ENCODE peak calls at places on chromosomes 7 and 10, in eight cellular contexts. A is psoas muscle; Q is activated naive CD8-positive, alpha-beta T cell treated with anti-CD3 and anti-CD28 coated beads, Interleukin-2, amount 50 U/mL, for 24 hours; I is NCI-H345; Y is activated T-helper 1 cell treated with Interleukin-2 at 50 U/mL for 16 hours; U is mucosa of gallbladder; L is T-helper 9 cell; Z is stimulated activated naive CD8-positive, alpha-beta T cell treated with anti-CD3 and anti-CD28 coated beads, Interleukin-15, Interleukin-2, amounts not matched to agents 100 U/mL and 50 U/mL, for 24 hours. S is an unnamed sample.

GRCh38 chr7:50068026-50068425 is 25.0 kb downstream of the ZPBP start:
- DNase-seq in A (no peak), Q (no peak), I (peak; percentile 78), Y (no peak), U (no peak), L (no peak), Z (no peak), S (no peak)

GRCh38 chr7:73829505-73829904 is 1.3 kb upstream of the CLDN4 start:
- DNase-seq in A (no peak), Q (no peak), I (no peak), Y (no peak), U (no peak), L (no peak), Z (no peak), S (no peak)

GRCh38 chr10:70656489-70656888 is 15.8 kb upstream of the ADAMTS14 start:
- DNase-seq in A (no peak), Q (peak; percentile 67), I (no peak), Y (no peak), U (peak; percentile 26), L (no peak), Z (peak; percentile 72), S (no peak)

GRCh38 chr10:43308986-43309385 is 42.1 kb upstream of the RASGEF1A start:
- DNase-seq in A (no peak), Q (no peak), I (no peak), Y (no peak), U (peak; percentile 78), L (no peak), Z (no peak), S (no peak)

GRCh38 chr10:120514959-120515358 is 57.9 kb downstream of the PLPP4 start:
- DNase-seq in A (no peak), Q (no peak), I (no peak), Y (no peak), U (no peak), L (no peak), Z (no peak), S (no peak)

GRCh38 chr7:44541-44896 is 147.9 kb upstream of the FAM20C start:
- DNase-seq in A (peak; percentile 11), Q (no peak), I (no peak), Y (no peak), U (no peak), L (no peak), Z (no peak), S (no peak)

GRCh38 chr10:121994429-121994881 is 5.5 kb downstream of the TACC2 start:
- DNase-seq in A (peak; percentile 87), Q (no peak), I (peak; percentile 23), Y (no peak), U (peak; percentile 46), L (no peak), Z (no peak), S (no peak)

GRCh38 chr10:60964257-60965235 is 20.6 kb upstream of the RHOBTB1 start:
- DNase-seq in A (peak; percentile 71), Q (peak; percentile 34), I (peak; percentile 56), Y (peak; percentile 3), U (peak; percentile 75), L (peak; percentile 12), Z (peak; percentile 37), S (peak; percentile 61)

GRCh38 chr7:120055300-120055699 is 217.7 kb upstream of the KCND2 start:
- DNase-seq in A (no peak), Q (no peak), I (no peak), Y (no peak), U (no peak), L (no peak), Z (no peak), S (no peak)

GRCh38 chr7:93566876-93567275 is 7.6 kb downstream of the CALCR start:
- DNase-seq in A (no peak), Q (no peak), I (no peak), Y (no peak), U (no peak), L (no peak), Z (no peak), S (no peak)

GRCh38 chr10:31707578-31708411 is 220.8 kb downstream of the ARHGAP12 start:
- DNase-seq in A (peak; percentile 78), Q (peak; percentile 67), I (no peak), Y (no peak), U (peak; percentile 49), L (no peak), Z (peak; percentile 69), S (peak; percentile 78)

GRCh38 chr7:28570970-28571288 is 158.6 kb downstream of the CREB5 start:
- DNase-seq in A (no peak), Q (no peak), I (no peak), Y (no peak), U (no peak), L (no peak), Z (no peak), S (no peak)

GRCh38 chr10:63713191-63714144 is 192.3 kb downstream of the REEP3 start:
- DNase-seq in A (peak; percentile 84), Q (no peak), I (peak; percentile 91), Y (no peak), U (peak; percentile 84), L (no peak), Z (no peak), S (peak; percentile 43)

GRCh38 chr10:97416565-97416964 is 9.4 kb upstream of the PGAM1 start:
- DNase-seq in A (no peak), Q (no peak), I (no peak), Y (no peak), U (no peak), L (no peak), Z (no peak), S (no peak)

GRCh38 chr7:68321076-68321639 is 1277.1 kb upstream of the AUTS2 start:
- DNase-seq in A (peak; percentile 81), Q (no peak), I (peak; percentile 96), Y (no peak), U (peak; percentile 57), L (no peak), Z (no peak), S (no peak)

GRCh38 chr10:124138195-124138882 is 44.9 kb upstream of the CHST15 start:
- DNase-seq in A (peak; percentile 48), Q (no peak), I (no peak), Y (no peak), U (no peak), L (no peak), Z (no peak), S (no peak)

GRCh38 chr7:55309040-55309991 is 55.8 kb upstream of the LANCL2 start:
- DNase-seq in A (no peak), Q (peak; percentile 68), I (no peak), Y (peak; percentile 2), U (peak; percentile 15), L (peak; percentile 28), Z (peak; percentile 71), S (no peak)

GRCh38 chr7:90690159-90690858 is 94.2 kb downstream of the CDK14 start:
- DNase-seq in A (no peak), Q (no peak), I (no peak), Y (no peak), U (no peak), L (no peak), Z (no peak), S (no peak)

GRCh38 chr10:75302029-75302428 is 66.3 kb upstream of the COMTD1 start:
- DNase-seq in A (no peak), Q (no peak), I (no peak), Y (no peak), U (no peak), L (no peak), Z (no peak), S (no peak)

GRCh38 chr10:51879238-51879637 is 179.8 kb upstream of the CSTF2T start:
- DNase-seq in A (no peak), Q (no peak), I (no peak), Y (no peak), U (no peak), L (no peak), Z (no peak), S (no peak)

GRCh38 chr10:131560166-131560565 is 248.6 kb upstream of the TCERG1L start:
- DNase-seq in A (no peak), Q (no peak), I (no peak), Y (no peak), U (no peak), L (no peak), Z (no peak), S (no peak)

GRCh38 chr10:13822475-13822874 is 235.7 kb downstream of the PRPF18 start:
- DNase-seq in A (no peak), Q (no peak), I (no peak), Y (no peak), U (no peak), L (no peak), Z (no peak), S (no peak)

GRCh38 chr10:116723428-116724281 is 18.7 kb downstream of the HSPA12A start:
- DNase-seq in A (no peak), Q (no peak), I (no peak), Y (peak; percentile 23), U (no peak), L (peak; percentile 37), Z (peak; percentile 18), S (no peak)

GRCh38 chr10:52447931-52448353 is 133.9 kb downstream of the DKK1 start:
- DNase-seq in A (no peak), Q (no peak), I (no peak), Y (no peak), U (no peak), L (no peak), Z (no peak), S (no peak)